ENCODE peak calls at places on chromosomes 16 and 17, in five cellular contexts. Y is colonic mucosa, J is neural progenitor cell, P is prostate gland, B is neuronal stem cell. W is an unnamed sample. For H3K36me3 and H3K4me1, the result is how much of the 10 kb centered on the place peaks cover.

GRCh38 chr17:49193513-49194296 is 16.7 kb downstream of the GNGT2 start:
- DNase-seq in J (peak), Y (peak), P (peak), B (peak), W (peak)

GRCh38 chr17:64599187-64599676 is 62.9 kb downstream of the SMURF2 start:
- DNase-seq in J (peak), P (no peak), Y (no peak), B (no peak), W (no peak)

GRCh38 chr16:19717781-19718623 is at the start of the genes IQCK and KNOP1:
- DNase-seq in J (peak), B (peak), P (peak), Y (peak), W (peak)

GRCh38 chr16:4323845-4324478 is 8.1 kb downstream of the GLIS2 start:
- DNase-seq in J (peak), P (no peak), Y (peak), B (no peak), W (no peak)

GRCh38 chr17:5931611-5932010 is 138.6 kb upstream of the WSCD1 start:
- DNase-seq in P (no peak), J (no peak), Y (peak), B (no peak), W (no peak)

GRCh38 chr16:73329363-73330306 is 281.7 kb upstream of the ZFHX3 start:
- DNase-seq in P (no peak), B (peak), Y (peak), J (peak), W (peak)

GRCh38 chr17:15780188-15780587 is 48.1 kb downstream of the TBC1D26 start:
- DNase-seq in B (no peak), P (no peak), Y (no peak), J (no peak), W (no peak)

GRCh38 chr17:6959700-6960099 is 36.1 kb upstream of the ALOX12 start:
- DNase-seq in B (no peak), P (no peak), J (no peak), Y (no peak), W (no peak)

GRCh38 chr17:83185023-83186002 is 105.9 kb downstream of the METRNL start:
- DNase-seq in J (no peak), B (no peak), Y (peak), P (no peak), W (no peak)

GRCh38 chr16:71258371-71258770 is 27.8 kb upstream of the HYDIN start:
- DNase-seq in Y (no peak), J (no peak), B (no peak), P (no peak), W (no peak)

GRCh38 chr17:77476920-77477805 is 336.4 kb downstream of the SEC14L1 start:
- DNase-seq in B (no peak), P (peak), J (no peak), Y (peak), W (no peak)

GRCh38 chr16:85926370-85926769 is 27.4 kb downstream of the IRF8 start:
- DNase-seq in B (no peak), J (peak), Y (no peak), P (no peak), W (no peak)

GRCh38 chr16:51237207-51237606 is 86.1 kb upstream of the SALL1 start:
- DNase-seq in P (no peak), B (no peak), Y (no peak), J (no peak), W (no peak)

GRCh38 chr16:50879873-50880695 is 138.2 kb downstream of the CYLD start:
- DNase-seq in Y (no peak), J (peak), P (no peak), B (peak), W (no peak)

GRCh38 chr16:67243481-67243880 is 3.8 kb downstream of the FHOD1 start:
- DNase-seq in P (no peak), Y (no peak), B (no peak), J (no peak), W (no peak)

GRCh38 chr17:79094261-79094660 is 19.6 kb downstream of the ENGASE start:
- DNase-seq in P (no peak), B (no peak), Y (no peak), J (no peak), W (no peak)

GRCh38 chr16:88560722-88561484 is 9.3 kb upstream of the ZC3H18 start:
- DNase-seq in P (no peak), J (peak), B (peak), Y (no peak), W (no peak)

GRCh38 chr17:19369846-19370492 is 7.4 kb upstream of the B9D1 start:
- DNase-seq in B (no peak), P (no peak), Y (peak), J (no peak), W (no peak)

GRCh38 chr16:1772362-1772907 is at the start of gene EME2:
- DNase-seq in J (peak), B (peak), P (no peak), Y (peak), W (no peak)

DNA sequence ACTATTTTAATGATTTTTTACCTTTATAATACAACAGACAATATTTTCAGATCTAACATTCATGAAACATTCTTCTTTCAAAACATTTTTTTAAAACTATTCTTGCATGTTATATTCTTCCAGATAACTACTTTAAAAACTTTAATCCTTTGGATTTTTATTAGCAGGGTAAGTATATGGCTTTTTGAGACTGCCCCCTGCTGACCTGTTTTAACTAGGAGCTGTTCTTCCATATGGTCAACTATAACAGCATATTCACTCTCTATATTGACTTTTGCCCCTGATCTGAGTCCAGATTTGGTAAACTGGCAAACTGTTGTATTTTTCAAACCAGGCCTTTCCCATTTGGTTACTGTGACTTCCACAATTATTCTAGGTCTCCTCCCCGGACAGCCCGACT is 16.5 kb downstream of the ZNF18 start:
- DNase-seq in J (no peak), P (no peak), B (no peak), Y (no peak), W (no peak)
- H3K36me3 ChIP-seq in J (under half), P (under half), B (under half), Y (under half), W (under half)

DNA sequence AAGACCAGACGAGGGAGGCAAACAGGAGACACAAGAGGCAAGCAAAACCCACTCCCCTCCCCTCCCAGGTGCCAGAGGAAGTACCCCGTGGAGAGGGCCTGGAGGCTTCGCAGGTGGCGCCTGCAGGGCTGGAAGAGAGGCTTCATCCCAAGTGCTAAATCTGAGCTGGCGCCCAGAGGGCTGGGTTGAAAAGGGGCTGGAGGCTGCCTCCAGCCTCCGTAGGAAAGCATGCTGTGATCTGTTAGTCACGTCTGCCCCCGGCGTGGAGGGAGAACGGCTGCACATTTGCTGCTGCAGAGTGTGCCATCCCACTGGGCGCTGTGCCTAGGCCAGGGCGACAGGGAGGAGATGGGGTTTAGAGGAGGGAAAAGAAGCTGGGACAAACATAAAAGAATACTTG is 16.9 kb downstream of the RPH3AL start:
- DNase-seq in Y (no peak), J (peak), B (no peak), P (no peak), W (no peak)
- H3K4me1 ChIP-seq in Y (under half), J (under half), B (under half), P (under half), W (under half)

GRCh38 chr17:27783951-27784350 is 16.4 kb downstream of the NOS2 start:
- DNase-seq in Y (no peak), P (no peak), B (no peak), J (no peak), W (no peak)
- H3K4me3 ChIP-seq in Y (no peak), P (no peak), B (no peak), J (no peak), W (no peak)

GRCh38 chr17:57852955-57853328 is 3.1 kb upstream of the MRPS23 start:
- DNase-seq in P (no peak), J (no peak), B (no peak), Y (no peak), W (no peak)
- H3K36me3 ChIP-seq in P (under half), J (under half), B (under half), Y (under half), W (under half)

GRCh38 chr17:1875597-1875996 is 45.8 kb downstream of the RPA1 start:
- DNase-seq in B (no peak), P (no peak), J (no peak), Y (no peak), W (no peak)
- H3K4me1 ChIP-seq in B (under half), P (under half), J (under half), Y (under half), W (under half)

GRCh38 chr17:62666061-62666800 is 38.8 kb downstream of the MRC2 start:
- DNase-seq in B (no peak), Y (no peak), P (no peak), J (no peak), W (no peak)
- H3K4me3 ChIP-seq in B (no peak), Y (no peak), P (no peak), J (no peak), W (no peak)

GRCh38 chr16:74877706-74878105 is 103.1 kb upstream of the FA2H start:
- DNase-seq in Y (no peak), P (no peak), B (no peak), J (no peak), W (no peak)
- H3K36me3 ChIP-seq in Y (under half), P (under half), B (under half), J (under half), W (under half)

DNA sequence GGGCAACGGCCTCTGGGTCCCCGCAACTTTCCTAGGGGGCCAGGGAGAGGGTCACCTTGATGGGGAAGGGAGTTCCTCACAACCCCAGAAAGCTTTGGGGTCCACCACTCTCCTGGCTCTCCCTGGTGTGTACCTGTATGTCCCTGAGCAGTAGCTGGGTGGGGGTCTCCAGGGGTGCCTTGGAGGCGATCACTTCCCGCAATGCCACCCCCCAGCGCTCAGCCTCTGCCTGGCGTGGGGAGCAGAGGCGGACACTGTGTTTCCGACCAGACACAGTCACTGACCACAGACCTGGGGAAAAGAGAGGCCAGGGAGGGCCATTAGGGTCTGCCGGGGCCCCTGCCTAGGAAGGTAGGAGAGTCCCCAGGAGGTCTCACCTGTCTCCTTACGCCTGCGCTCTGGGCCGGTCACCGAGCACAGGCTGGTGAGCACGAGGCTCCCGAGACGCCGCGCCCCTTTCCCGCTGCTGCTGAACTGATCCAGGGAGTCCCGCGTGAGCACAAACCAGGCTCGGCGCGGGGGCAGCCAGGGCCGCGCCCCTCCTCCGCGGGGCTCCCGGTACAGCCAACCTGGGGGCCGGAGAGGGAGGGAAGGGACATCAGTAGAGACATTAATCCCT is 3.4 kb downstream of the PLEKHH3 start:
- DNase-seq in B (no peak), Y (no peak), J (no peak), P (no peak), W (no peak)
- H3K4me1 ChIP-seq in B (under half), Y (under half), J (under half), P (under half), W (under half)

GRCh38 chr17:75261336-75262111 is at the start of the genes GGA3 and MRPS7:
- DNase-seq in Y (peak), B (peak), J (peak), P (peak), W (peak)

GRCh38 chr17:75265614-75266314 is 4.1 kb downstream of the MRPS7 start:
- DNase-seq in J (no peak), P (no peak), Y (no peak), B (no peak), W (no peak)

GRCh38 chr17:75260679-75261335 is 599 bp downstream of the GGA3 start:
- DNase-seq in J (no peak), B (no peak), Y (no peak), P (no peak), W (no peak)

GRCh38 chr17:75262112-75262606 is 480 bp downstream of the MRPS7 start:
- DNase-seq in J (peak), Y (peak), B (no peak), P (no peak), W (no peak)

GRCh38 chr17:75263051-75263450 is 1.4 kb downstream of the MRPS7 start:
- DNase-seq in P (no peak), J (no peak), B (no peak), Y (no peak), W (no peak)
- H3K4me3 ChIP-seq in P (no peak), J (peak), B (no peak), Y (no peak), W (peak)

DNA sequence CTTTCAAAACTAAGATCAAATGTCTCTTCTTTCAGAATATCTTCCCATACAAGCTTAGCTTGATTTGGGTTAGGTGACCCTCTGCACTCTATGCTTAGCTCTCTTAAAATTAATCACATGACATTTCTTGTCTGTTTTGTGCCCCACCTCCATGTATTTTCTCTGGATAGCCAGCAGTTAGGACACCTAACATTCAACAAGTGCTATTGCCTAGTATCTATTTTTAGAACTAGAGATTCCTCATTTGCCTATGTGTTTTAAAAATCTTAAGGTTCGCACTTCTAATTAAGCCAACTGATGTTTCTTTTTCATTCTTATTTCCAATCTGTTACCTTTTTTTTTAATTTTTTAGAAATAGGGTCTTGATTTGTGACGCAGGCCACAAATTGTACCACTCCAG is 129.7 kb upstream of the C17orf78 start:
- DNase-seq in P (no peak), Y (no peak), B (no peak), J (no peak), W (no peak)
- H3K36me3 ChIP-seq in P (under half), Y (under half), B (under half), J (under half), W (half or more)

W was measured in HAP-1.